ENCODE peak calls at places on chromosomes 3 and 15, in five cellular contexts. One of them, this sample, is unnamed.

GRCh38 chr3:167743799-167744198 is 8.3 kb downstream of the SERPINI1 start:
- DNase-seq in uterus: no peak
- DNase-seq in HCT116: no peak
- DNase-seq in breast epithelium: no peak
- DNase-seq in heart left ventricle: no peak
- DNase-seq in this sample: no peak

GRCh38 chr3:171088984-171089754 is 62.6 kb upstream of the SLC2A2 start:
- DNase-seq in uterus: no peak
- DNase-seq in HCT116: peak
- DNase-seq in breast epithelium: no peak
- DNase-seq in heart left ventricle: no peak
- DNase-seq in this sample: peak

GRCh38 chr15:31393441-31394091 is 66.9 kb downstream of the KLF13 start:
- DNase-seq in uterus: no peak
- DNase-seq in HCT116: no peak
- DNase-seq in breast epithelium: no peak
- DNase-seq in heart left ventricle: no peak
- DNase-seq in this sample: no peak

GRCh38 chr15:49814709-49815108 is 193.9 kb downstream of the DTWD1 start:
- DNase-seq in uterus: no peak
- DNase-seq in HCT116: no peak
- DNase-seq in breast epithelium: no peak
- DNase-seq in heart left ventricle: no peak
- DNase-seq in this sample: no peak

GRCh38 chr3:71659758-71660666 is 65.2 kb downstream of the EIF4E3 start:
- DNase-seq in uterus: no peak
- DNase-seq in HCT116: no peak
- DNase-seq in breast epithelium: no peak
- DNase-seq in heart left ventricle: no peak
- DNase-seq in this sample: peak

GRCh38 chr3:14413381-14414071 is 11.1 kb downstream of the SLC6A6 start:
- DNase-seq in uterus: no peak
- DNase-seq in HCT116: no peak
- DNase-seq in breast epithelium: no peak
- DNase-seq in heart left ventricle: no peak
- DNase-seq in this sample: no peak

GRCh38 chr3:71025010-71025409 is 558.5 kb downstream of the FOXP1 start:
- DNase-seq in uterus: no peak
- DNase-seq in HCT116: no peak
- DNase-seq in breast epithelium: no peak
- DNase-seq in heart left ventricle: no peak
- DNase-seq in this sample: no peak

GRCh38 chr3:120393252-120393651 is 44.1 kb upstream of the LRRC58 start:
- DNase-seq in uterus: no peak
- DNase-seq in HCT116: no peak
- DNase-seq in breast epithelium: no peak
- DNase-seq in heart left ventricle: no peak
- DNase-seq in this sample: no peak

GRCh38 chr3:128383316-128384235 is 83.1 kb downstream of the DNAJB8 start:
- DNase-seq in uterus: peak
- DNase-seq in HCT116: peak
- DNase-seq in breast epithelium: peak
- DNase-seq in heart left ventricle: peak
- DNase-seq in this sample: peak

GRCh38 chr15:84944861-84945260 is 36.8 kb upstream of the PDE8A start:
- DNase-seq in uterus: no peak
- DNase-seq in HCT116: no peak
- DNase-seq in breast epithelium: no peak
- DNase-seq in heart left ventricle: no peak
- DNase-seq in this sample: no peak

GRCh38 chr15:69557340-69558137 is 104.9 kb downstream of the RPLP1 start:
- DNase-seq in uterus: no peak
- DNase-seq in HCT116: peak
- DNase-seq in breast epithelium: no peak
- DNase-seq in heart left ventricle: no peak
- DNase-seq in this sample: peak

GRCh38 chr3:160564205-160564922 is 1.0 kb downstream of the KPNA4 start:
- DNase-seq in uterus: no peak
- DNase-seq in HCT116: no peak
- DNase-seq in breast epithelium: no peak
- DNase-seq in heart left ventricle: no peak
- DNase-seq in this sample: no peak

GRCh38 chr3:74883690-74884089 is 269.2 kb upstream of the CNTN3 start:
- DNase-seq in uterus: no peak
- DNase-seq in HCT116: no peak
- DNase-seq in breast epithelium: no peak
- DNase-seq in heart left ventricle: no peak
- DNase-seq in this sample: no peak

DNA sequence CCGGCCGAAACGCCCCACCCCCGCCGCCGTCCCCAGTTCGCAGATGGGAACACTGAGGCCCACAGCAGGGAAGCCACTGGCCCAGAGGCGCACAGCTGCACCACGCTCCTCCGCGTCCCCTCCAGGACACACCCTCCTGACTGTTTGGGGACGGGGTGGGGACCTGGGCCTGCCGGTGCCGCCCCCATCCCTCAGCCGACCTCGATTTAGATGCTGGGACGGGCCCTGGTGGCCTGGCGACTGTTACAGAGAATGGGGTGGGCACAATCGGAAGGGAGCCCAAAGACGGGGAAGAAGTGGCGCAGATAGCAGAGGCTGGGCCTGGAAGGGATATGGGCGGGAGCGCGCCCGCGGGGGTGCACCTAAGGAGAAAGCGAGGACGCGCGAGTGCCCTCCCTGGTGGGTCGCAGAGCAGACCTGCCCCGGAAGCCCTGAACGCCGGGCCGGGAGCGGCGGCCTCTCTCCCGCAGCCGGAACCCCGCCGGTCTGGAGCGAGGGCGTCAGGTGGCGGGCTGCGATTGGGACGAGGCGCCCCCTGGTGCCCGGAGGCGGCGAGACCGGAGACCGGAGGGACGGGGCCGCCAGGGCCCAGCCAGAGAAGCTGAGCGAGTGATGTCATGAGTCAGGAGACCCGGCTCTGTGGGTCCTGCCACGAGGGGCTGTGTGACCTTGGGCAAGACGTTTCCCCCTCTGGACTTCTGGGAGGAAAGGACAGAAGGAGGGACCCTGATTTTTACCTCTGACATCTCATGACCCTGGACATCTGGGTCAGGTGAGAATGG is 78.4 kb downstream of the IQSEC1 start:
- DNase-seq in uterus: peak
- DNase-seq in HCT116: peak
- DNase-seq in breast epithelium: peak
- DNase-seq in heart left ventricle: peak
- DNase-seq in this sample: peak
- TF ChIP-seq POLR2A in uterus: peak
- TF ChIP-seq POLR2A in HCT116: no peak
- TF ChIP-seq POLR2A in breast epithelium: peak
- TF ChIP-seq POLR2A in heart left ventricle: peak
- TF ChIP-seq POLR2A in this sample: peak

GRCh38 chr3:12670789-12671450 is 7.0 kb upstream of the RAF1 start:
- DNase-seq in uterus: no peak
- DNase-seq in HCT116: no peak
- DNase-seq in breast epithelium: no peak
- DNase-seq in heart left ventricle: peak
- DNase-seq in this sample: no peak
- H3K4me3 ChIP-seq in uterus: no peak
- H3K4me3 ChIP-seq in HCT116: no peak
- H3K4me3 ChIP-seq in breast epithelium: no peak
- H3K4me3 ChIP-seq in heart left ventricle: no peak
- H3K4me3 ChIP-seq in this sample: no peak

DNA sequence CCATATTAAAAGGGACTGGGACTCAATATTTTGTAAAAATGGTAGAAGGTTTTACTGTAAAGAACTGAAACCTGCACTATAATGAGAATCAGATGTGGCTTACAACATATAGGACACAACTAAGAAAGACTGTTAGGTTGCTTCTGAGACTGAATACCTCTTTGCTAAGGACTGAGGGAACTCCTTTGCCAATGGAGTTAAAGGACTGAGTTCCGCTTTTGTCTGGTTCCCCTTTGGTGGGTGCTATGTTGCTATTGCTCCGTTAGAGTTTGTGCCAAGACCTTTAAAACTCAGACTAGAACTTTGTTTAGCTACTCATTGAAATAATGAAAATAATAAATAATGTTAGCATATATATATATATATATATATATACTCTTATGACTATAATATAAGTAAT is 147.8 kb upstream of the KCNMB2 start:
- DNase-seq in uterus: no peak
- DNase-seq in HCT116: no peak
- DNase-seq in breast epithelium: no peak
- DNase-seq in heart left ventricle: no peak
- DNase-seq in this sample: no peak
- TF ChIP-seq CTCF in uterus: no peak
- TF ChIP-seq CTCF in HCT116: no peak
- TF ChIP-seq CTCF in breast epithelium: no peak
- TF ChIP-seq CTCF in heart left ventricle: no peak
- TF ChIP-seq CTCF in this sample: no peak

GRCh38 chr3:9362731-9363530 is at the start of gene THUMPD3:
- DNase-seq in uterus: peak
- DNase-seq in HCT116: peak
- DNase-seq in breast epithelium: peak
- DNase-seq in heart left ventricle: peak
- DNase-seq in this sample: peak
- TF ChIP-seq POLR2A in uterus: peak
- TF ChIP-seq POLR2A in HCT116: peak
- TF ChIP-seq POLR2A in breast epithelium: peak
- TF ChIP-seq POLR2A in heart left ventricle: peak
- TF ChIP-seq POLR2A in this sample: peak

GRCh38 chr3:143150979-143151726 is 31.6 kb downstream of the CHST2 start:
- DNase-seq in uterus: peak
- DNase-seq in HCT116: no peak
- DNase-seq in breast epithelium: no peak
- DNase-seq in heart left ventricle: peak
- DNase-seq in this sample: peak
- H3K4me3 ChIP-seq in uterus: no peak
- H3K4me3 ChIP-seq in HCT116: no peak
- H3K4me3 ChIP-seq in breast epithelium: no peak
- H3K4me3 ChIP-seq in heart left ventricle: no peak
- H3K4me3 ChIP-seq in this sample: no peak

GRCh38 chr3:37985637-37986320 is 4.8 kb upstream of the VILL start:
- DNase-seq in uterus: no peak
- DNase-seq in HCT116: no peak
- DNase-seq in breast epithelium: peak
- DNase-seq in heart left ventricle: no peak
- DNase-seq in this sample: peak
- TF ChIP-seq CTCF in uterus: no peak
- TF ChIP-seq CTCF in HCT116: no peak
- TF ChIP-seq CTCF in breast epithelium: no peak
- TF ChIP-seq CTCF in heart left ventricle: no peak
- TF ChIP-seq CTCF in this sample: peak